ENCODE peak calls at places on chromosomes 12 and 14, in four cellular contexts. One of them, this sample, is unnamed.

GRCh38 chr14:101506921-101507300 is 54.4 kb upstream of the DIO3 start:
- DNase-seq in H1: no peak
- DNase-seq in HepG2: no peak
- DNase-seq in K562: no peak
- DNase-seq in this sample: no peak

GRCh38 chr12:65327207-65328076 is 49.0 kb downstream of the MSRB3 start:
- DNase-seq in H1: no peak
- DNase-seq in HepG2: peak
- DNase-seq in K562: no peak
- DNase-seq in this sample: no peak

GRCh38 chr12:112518336-112518735 is 99.6 kb downstream of the PTPN11 start:
- DNase-seq in H1: no peak
- DNase-seq in HepG2: no peak
- DNase-seq in K562: no peak
- DNase-seq in this sample: no peak

GRCh38 chr14:61751475-61751989 is 10.7 kb upstream of the SNAPC1 start:
- DNase-seq in H1: no peak
- DNase-seq in HepG2: no peak
- DNase-seq in K562: no peak
- DNase-seq in this sample: no peak

GRCh38 chr14:105180598-105181528 is at the start of gene NUDT14:
- DNase-seq in H1: no peak
- DNase-seq in HepG2: no peak
- DNase-seq in K562: peak
- DNase-seq in this sample: peak

GRCh38 chr14:57820581-57820980 is 45.3 kb downstream of the SLC35F4 start:
- DNase-seq in H1: no peak
- DNase-seq in HepG2: no peak
- DNase-seq in K562: no peak
- DNase-seq in this sample: no peak

GRCh38 chr14:71534506-71534905 is 397.7 kb upstream of the RGS6 start:
- DNase-seq in H1: no peak
- DNase-seq in HepG2: no peak
- DNase-seq in K562: no peak
- DNase-seq in this sample: no peak

GRCh38 chr12:75816892-75817291 is 214.7 kb downstream of the PHLDA1 start:
- DNase-seq in H1: no peak
- DNase-seq in HepG2: no peak
- DNase-seq in K562: no peak
- DNase-seq in this sample: peak

GRCh38 chr12:87827638-87828264 is 201.4 kb downstream of the C12orf50 start:
- DNase-seq in H1: no peak
- DNase-seq in HepG2: no peak
- DNase-seq in K562: no peak
- DNase-seq in this sample: peak

GRCh38 chr12:94792690-94793089 is 142.3 kb upstream of the TMCC3 start:
- DNase-seq in H1: no peak
- DNase-seq in HepG2: no peak
- DNase-seq in K562: no peak
- DNase-seq in this sample: no peak

GRCh38 chr14:64801800-64802199 is 77.9 kb downstream of the SPTB start:
- DNase-seq in H1: no peak
- DNase-seq in HepG2: peak
- DNase-seq in K562: peak
- DNase-seq in this sample: no peak

GRCh38 chr12:10220398-10221077 is 7.9 kb downstream of the GABARAPL1 start:
- DNase-seq in H1: no peak
- DNase-seq in HepG2: no peak
- DNase-seq in K562: no peak
- DNase-seq in this sample: no peak

GRCh38 chr14:26596722-26597030 is 1.2 kb downstream of the NOVA1 start:
- DNase-seq in H1: no peak
- DNase-seq in HepG2: no peak
- DNase-seq in K562: no peak
- DNase-seq in this sample: no peak

GRCh38 chr12:82880442-82880901 is 193.8 kb downstream of the TMTC2 start:
- DNase-seq in H1: no peak
- DNase-seq in HepG2: no peak
- DNase-seq in K562: no peak
- DNase-seq in this sample: no peak

GRCh38 chr12:6607751-6608591 is 792 bp upstream of the CHD4 start:
- DNase-seq in H1: no peak
- DNase-seq in HepG2: peak
- DNase-seq in K562: peak
- DNase-seq in this sample: peak

GRCh38 chr12:116508145-116509121 is 50.7 kb upstream of the MAP1LC3B2 start:
- DNase-seq in H1: no peak
- DNase-seq in HepG2: no peak
- DNase-seq in K562: peak
- DNase-seq in this sample: no peak

GRCh38 chr14:69625299-69626131 is 14.1 kb downstream of the SUSD6 start:
- DNase-seq in H1: no peak
- DNase-seq in HepG2: no peak
- DNase-seq in K562: no peak
- DNase-seq in this sample: no peak

GRCh38 chr14:67675219-67675582 is 769 bp upstream of the VTI1B start:
- DNase-seq in H1: no peak
- DNase-seq in HepG2: no peak
- DNase-seq in K562: no peak
- DNase-seq in this sample: no peak

GRCh38 chr14:31969841-31970240 is 107.3 kb upstream of the ARHGAP5 start:
- DNase-seq in H1: no peak
- DNase-seq in HepG2: no peak
- DNase-seq in K562: no peak
- DNase-seq in this sample: no peak

GRCh38 chr14:101473045-101473729 is 88.1 kb upstream of the DIO3 start:
- DNase-seq in H1: no peak
- DNase-seq in HepG2: no peak
- DNase-seq in K562: no peak
- DNase-seq in this sample: no peak

GRCh38 chr14:81435578-81436295 is 35.6 kb upstream of the STON2 start:
- DNase-seq in H1: no peak
- DNase-seq in HepG2: peak
- DNase-seq in K562: peak
- DNase-seq in this sample: no peak

GRCh38 chr12:94954029-94954685 is 49.3 kb downstream of the NDUFA12 start:
- DNase-seq in H1: no peak
- DNase-seq in HepG2: no peak
- DNase-seq in K562: peak
- DNase-seq in this sample: peak

GRCh38 chr12:49094104-49094948 is at the start of gene DHH:
- DNase-seq in H1: no peak
- DNase-seq in HepG2: no peak
- DNase-seq in K562: peak
- DNase-seq in this sample: no peak

GRCh38 chr14:93132472-93133065 is 16.8 kb upstream of the ITPK1 start:
- DNase-seq in H1: no peak
- DNase-seq in HepG2: peak
- DNase-seq in K562: no peak
- DNase-seq in this sample: no peak

GRCh38 chr14:33674716-33675115 is 276.2 kb downstream of the EGLN3 start:
- DNase-seq in H1: no peak
- DNase-seq in HepG2: no peak
- DNase-seq in K562: no peak
- DNase-seq in this sample: no peak

GRCh38 chr14:33678012-33678411 is 272.9 kb downstream of the EGLN3 start:
- DNase-seq in H1: no peak
- DNase-seq in HepG2: no peak
- DNase-seq in K562: no peak
- DNase-seq in this sample: no peak

GRCh38 chr14:33675415-33676130 is 275.3 kb downstream of the EGLN3 start:
- DNase-seq in H1: no peak
- DNase-seq in HepG2: no peak
- DNase-seq in K562: no peak
- DNase-seq in this sample: no peak

GRCh38 chr14:33679025-33679424 is 271.8 kb downstream of the EGLN3 start:
- DNase-seq in H1: no peak
- DNase-seq in HepG2: no peak
- DNase-seq in K562: no peak
- DNase-seq in this sample: no peak

DNA sequence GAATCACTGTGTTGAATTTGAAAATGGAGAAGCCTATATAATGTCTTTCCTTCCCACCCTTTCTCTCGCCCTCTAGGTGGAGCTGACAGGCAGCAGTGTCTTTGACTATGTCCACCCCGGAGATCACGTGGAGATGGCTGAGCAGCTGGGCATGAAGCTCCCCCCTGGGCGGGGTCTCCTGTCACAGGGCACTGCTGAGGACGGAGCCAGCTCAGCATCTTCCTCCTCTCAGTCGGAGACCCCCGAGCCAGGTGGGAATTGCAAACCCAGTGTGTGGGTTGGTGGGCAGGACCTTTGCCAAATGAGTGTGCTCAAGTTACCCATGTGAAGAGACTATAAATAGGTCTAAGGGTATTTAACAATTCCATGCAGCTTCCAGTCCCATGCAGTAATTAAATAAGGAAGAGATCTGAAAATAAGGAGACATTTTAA is 274.7 kb downstream of the EGLN3 start:
- DNase-seq in H1: peak
- DNase-seq in HepG2: peak
- DNase-seq in K562: peak
- DNase-seq in this sample: peak
- TF ChIP-seq FOSL1 in H1: no peak
- TF ChIP-seq FOSL1 in HepG2: no peak
- TF ChIP-seq FOSL1 in K562: no peak
- TF ChIP-seq FOSL1 in this sample: no peak

DNA sequence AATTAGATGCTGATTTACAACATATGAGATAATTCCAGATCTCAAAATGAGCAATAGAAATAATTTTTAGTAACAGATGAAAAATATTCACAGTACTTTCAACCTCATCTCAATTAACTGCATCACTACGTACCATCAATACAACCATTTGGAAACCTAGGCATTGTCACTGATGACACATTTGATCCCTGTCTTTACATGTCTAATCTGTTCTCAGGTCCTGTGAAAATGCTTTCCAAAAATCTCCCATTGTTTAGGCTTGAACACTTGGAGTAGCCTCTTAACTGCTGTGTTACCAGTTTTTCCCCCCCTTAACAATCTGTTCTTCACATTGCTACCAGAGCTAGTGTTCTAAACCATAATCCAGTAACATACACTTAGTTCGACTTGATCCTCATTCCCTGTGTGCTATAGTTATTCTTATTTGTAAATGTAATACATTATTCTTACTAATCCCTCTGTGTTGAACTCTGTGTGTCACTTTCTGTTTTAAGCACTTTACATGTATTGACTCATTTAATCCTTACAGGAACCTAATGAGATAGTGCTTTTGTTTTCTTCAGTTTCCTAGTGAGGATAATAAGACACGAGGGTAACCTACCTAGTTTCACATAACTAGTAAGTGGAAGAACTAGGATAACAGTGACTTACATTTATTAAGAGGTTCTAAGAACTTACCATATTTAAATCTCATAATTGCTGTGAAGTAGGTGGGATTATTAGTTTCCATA is 41.7 kb downstream of the LARP4 start:
- DNase-seq in H1: no peak
- DNase-seq in HepG2: no peak
- DNase-seq in K562: no peak
- DNase-seq in this sample: no peak
- TF ChIP-seq FOSL1 in H1: no peak
- TF ChIP-seq FOSL1 in HepG2: no peak
- TF ChIP-seq FOSL1 in K562: no peak
- TF ChIP-seq FOSL1 in this sample: no peak

GRCh38 chr12:67434653-67435375 is 165.7 kb downstream of the CAND1 start:
- DNase-seq in H1: no peak
- DNase-seq in HepG2: peak
- DNase-seq in K562: no peak
- DNase-seq in this sample: no peak
- TF ChIP-seq FOSL1 in H1: no peak
- TF ChIP-seq FOSL1 in HepG2: no peak
- TF ChIP-seq FOSL1 in K562: no peak
- TF ChIP-seq FOSL1 in this sample: no peak

GRCh38 chr12:52313461-52313860 is 7.7 kb downstream of the KRT83 start:
- DNase-seq in H1: no peak
- DNase-seq in HepG2: no peak
- DNase-seq in K562: no peak
- DNase-seq in this sample: no peak

GRCh38 chr12:52308807-52309425 is 12.3 kb downstream of the KRT83 start:
- DNase-seq in H1: no peak
- DNase-seq in HepG2: no peak
- DNase-seq in K562: no peak
- DNase-seq in this sample: no peak

GRCh38 chr12:52312086-52312485 is 9.1 kb downstream of the KRT83 start:
- DNase-seq in H1: no peak
- DNase-seq in HepG2: no peak
- DNase-seq in K562: no peak
- DNase-seq in this sample: no peak

GRCh38 chr12:52310622-52311281 is 10.4 kb downstream of the KRT83 start:
- DNase-seq in H1: no peak
- DNase-seq in HepG2: no peak
- DNase-seq in K562: no peak
- DNase-seq in this sample: no peak

GRCh38 chr12:52311282-52311643 is 9.9 kb downstream of the KRT83 start:
- DNase-seq in H1: no peak
- DNase-seq in HepG2: no peak
- DNase-seq in K562: no peak
- DNase-seq in this sample: no peak
- TF ChIP-seq FOSL1 in H1: no peak
- TF ChIP-seq FOSL1 in HepG2: no peak
- TF ChIP-seq FOSL1 in K562: no peak
- TF ChIP-seq FOSL1 in this sample: no peak